ENCODE peak calls at places on chromosomes 16 and 17, in four cellular contexts. N, M, A and P are unnamed samples.

GRCh38 chr17:7839199-7839889 is 5.3 kb downstream of the KDM6B start:
- DNase-seq in N (no peak), A (no peak), M (peak), P (no peak)

GRCh38 chr16:67264277-67264676 is 15.1 kb upstream of the PLEKHG4 start:
- DNase-seq in A (no peak), M (no peak), N (no peak), P (no peak)

GRCh38 chr16:82888616-82889015 is 261.8 kb downstream of the CDH13 start:
- DNase-seq in M (no peak), N (no peak), A (peak), P (no peak)

GRCh38 chr16:87602005-87602790 is at the start of gene JPH3:
- DNase-seq in A (no peak), N (peak), M (no peak), P (no peak)

GRCh38 chr16:55701442-55702319 is 45.9 kb downstream of the SLC6A2 start:
- DNase-seq in N (peak), A (peak), M (peak), P (no peak)

GRCh38 chr17:2347805-2348685 is 10.7 kb downstream of the SGSM2 start:
- DNase-seq in M (no peak), A (peak), N (peak), P (no peak)

GRCh38 chr17:7704601-7705268 is at the start of gene EFNB3:
- DNase-seq in M (no peak), A (no peak), N (peak), P (no peak)

GRCh38 chr16:51971184-51971583 is 575.8 kb downstream of the TOX3 start:
- DNase-seq in A (no peak), M (peak), N (peak), P (no peak)

GRCh38 chr17:6080711-6081430 is 10.7 kb downstream of the WSCD1 start:
- DNase-seq in A (no peak), M (no peak), N (no peak), P (no peak)

GRCh38 chr17:65902831-65903549 is 288.9 kb downstream of the CEP112 start:
- DNase-seq in N (peak), A (no peak), M (no peak), P (no peak)

GRCh38 chr16:64150193-64150592 is 971.7 kb downstream of the CDH11 start:
- DNase-seq in M (no peak), A (no peak), N (no peak), P (no peak)

GRCh38 chr16:81421536-81421935 is 23.1 kb upstream of the CMIP start:
- DNase-seq in M (no peak), N (no peak), A (no peak), P (no peak)

GRCh38 chr16:12339686-12340085 is 363.2 kb downstream of the SNX29 start:
- DNase-seq in A (peak), M (no peak), N (no peak), P (no peak)

GRCh38 chr17:75632863-75633483 is at the start of gene SMIM5:
- DNase-seq in M (peak), A (peak), N (peak), P (peak)

GRCh38 chr16:49011807-49012345 is 269.8 kb downstream of the CBLN1 start:
- DNase-seq in M (no peak), N (no peak), A (no peak), P (no peak)

GRCh38 chr16:23006380-23006779 is 142.9 kb downstream of the USP31 start:
- DNase-seq in A (no peak), M (no peak), N (no peak), P (no peak)